ENCODE peak calls at places on chromosomes 12 and 14, in nine cellular contexts. V is endothelial cell of umbilical vein, K is HCT116, W is K562, A is breast epithelium, R is transverse colon, I is sigmoid colon, T is vagina, X is GM23338. E is an unnamed sample.
A peak's percentile ranks its signal among the peaks of the same experiment; 100 is the strongest.

GRCh38 chr14:21846227-21846885 is 172.7 kb upstream of the OR4E1 start:
- DNase-seq in V (peak; percentile 13), K (no peak), W (peak; percentile 25), A (no peak), R (peak; percentile 49), I (no peak), T (no peak), X (peak; percentile 77), E (no peak)

GRCh38 chr12:132489078-132489601 is 811 bp upstream of the FBRSL1 start:
- DNase-seq in V (peak; percentile 12), K (no peak), W (peak; percentile 46), A (no peak), R (peak; percentile 68), I (peak; percentile 80), T (no peak), X (no peak), E (no peak)

GRCh38 chr12:66550626-66551025 is 128.2 kb downstream of the GRIP1 start:
- DNase-seq in V (peak; percentile 6), K (no peak), W (no peak), A (no peak), R (no peak), I (no peak), T (no peak), X (no peak), E (no peak)

GRCh38 chr12:6538420-6539275 is 4.3 kb downstream of the GAPDH start:
- DNase-seq in V (no peak), K (no peak), W (no peak), A (no peak), R (no peak), I (peak; percentile 56), T (no peak), X (peak; percentile 49), E (no peak)

GRCh38 chr12:52369809-52370208 is 2.5 kb upstream of the KRT85 start:
- DNase-seq in V (no peak), K (no peak), W (no peak), A (no peak), R (no peak), I (no peak), T (no peak), X (no peak), E (no peak)

GRCh38 chr12:121065345-121065744 is 26.3 kb upstream of the OASL start:
- DNase-seq in V (no peak), K (no peak), W (no peak), A (no peak), R (no peak), I (no peak), T (no peak), X (no peak), E (no peak)

GRCh38 chr12:115210533-115211252 is 526.7 kb upstream of the TBX3 start:
- DNase-seq in V (no peak), K (no peak), W (no peak), A (no peak), R (no peak), I (no peak), T (no peak), X (no peak), E (no peak)

GRCh38 chr12:5262450-5262849 is 169.5 kb upstream of the NTF3 start:
- DNase-seq in V (no peak), K (no peak), W (no peak), A (no peak), R (no peak), I (no peak), T (no peak), X (no peak), E (no peak)

GRCh38 chr12:9707864-9708808 is 24.8 kb downstream of the CLECL1 start:
- DNase-seq in V (peak; percentile 63), K (peak; percentile 37), W (peak; percentile 34), A (no peak), R (peak; percentile 62), I (no peak), T (no peak), X (peak; percentile 85), E (peak; percentile 14)

GRCh38 chr14:79576434-79576833 is 634.9 kb downstream of the DIO2 start:
- DNase-seq in V (no peak), K (no peak), W (no peak), A (no peak), R (no peak), I (no peak), T (no peak), X (no peak), E (no peak)

GRCh38 chr14:97417331-97417730 is 620.1 kb downstream of the VRK1 start:
- DNase-seq in V (no peak), K (no peak), W (no peak), A (no peak), R (no peak), I (no peak), T (no peak), X (no peak), E (no peak)

GRCh38 chr12:105977256-105978051 is 161.3 kb downstream of the NUAK1 start:
- DNase-seq in V (no peak), K (no peak), W (no peak), A (no peak), R (no peak), I (no peak), T (no peak), X (no peak), E (no peak)

GRCh38 chr14:50001999-50002925 is 109.4 kb downstream of the ARF6 start:
- DNase-seq in V (no peak), K (no peak), W (no peak), A (no peak), R (peak; percentile 41), I (no peak), T (no peak), X (peak; percentile 17), E (no peak)

GRCh38 chr14:103052407-103052806 is 4.9 kb downstream of the CDC42BPB start:
- DNase-seq in V (no peak), K (no peak), W (no peak), A (peak; percentile 34), R (no peak), I (no peak), T (no peak), X (no peak), E (no peak)

GRCh38 chr12:48771588-48772112 is 17.2 kb downstream of the ADCY6 start:
- DNase-seq in V (no peak), K (no peak), W (no peak), A (no peak), R (no peak), I (no peak), T (no peak), X (no peak), E (no peak)

GRCh38 chr12:128245890-128246289 is 21.1 kb upstream of the TMEM132C start:
- DNase-seq in V (no peak), K (no peak), W (no peak), A (no peak), R (no peak), I (no peak), T (no peak), X (no peak), E (no peak)
- TF ChIP-seq POLR2AphosphoS5 in V (no peak), K (no peak), W (no peak), A (no peak), R (no peak), I (no peak), T (no peak), X (no peak), E (no peak)

GRCh38 chr14:101019541-101019940 is 116.0 kb upstream of the RTL1 start:
- DNase-seq in V (no peak), K (no peak), W (peak; percentile 11), A (no peak), R (peak; percentile 4), I (peak; percentile 40), T (no peak), X (no peak), E (no peak)

GRCh38 chr14:101018561-101019290 is 115.2 kb upstream of the RTL1 start:
- DNase-seq in V (no peak), K (no peak), W (no peak), A (peak; percentile 42), R (peak; percentile 4), I (peak; percentile 42), T (peak; percentile 54), X (no peak), E (no peak)

GRCh38 chr14:101017209-101017608 is 113.7 kb upstream of the RTL1 start:
- DNase-seq in V (no peak), K (no peak), W (no peak), A (peak; percentile 15), R (no peak), I (no peak), T (no peak), X (no peak), E (no peak)

GRCh38 chr14:101019974-101020710 is 116.6 kb upstream of the RTL1 start:
- DNase-seq in V (no peak), K (no peak), W (no peak), A (peak; percentile 43), R (peak; percentile 2), I (peak; percentile 42), T (peak; percentile 70), X (no peak), E (no peak)

GRCh38 chr14:101017806-101018560 is 114.5 kb upstream of the RTL1 start:
- DNase-seq in V (no peak), K (no peak), W (no peak), A (peak; percentile 19), R (peak; percentile 1), I (peak; percentile 41), T (peak; percentile 70), X (no peak), E (no peak)
- TF ChIP-seq POLR2AphosphoS5 in V (no peak), K (no peak), W (no peak), A (no peak), R (no peak), I (no peak), T (no peak), X (no peak), E (no peak)

GRCh38 chr12:113818833-113819232 is 147.3 kb downstream of the RBM19 start:
- DNase-seq in V (no peak), K (no peak), W (peak; percentile 59), A (no peak), R (no peak), I (no peak), T (no peak), X (peak; percentile 79), E (no peak)
- TF ChIP-seq POLR2AphosphoS5 in V (no peak), K (no peak), W (no peak), A (no peak), R (no peak), I (no peak), T (no peak), X (no peak), E (no peak)

GRCh38 chr14:95496111-95496681 is 20.3 kb downstream of the SYNE3 start:
- DNase-seq in V (peak; percentile 10), K (no peak), W (no peak), A (no peak), R (no peak), I (no peak), T (no peak), X (no peak), E (no peak)

GRCh38 chr14:95496690-95497241 is 19.7 kb downstream of the SYNE3 start:
- DNase-seq in V (peak; percentile 28), K (no peak), W (no peak), A (no peak), R (no peak), I (no peak), T (no peak), X (no peak), E (no peak)

GRCh38 chr14:95495093-95495492 is 21.4 kb downstream of the SYNE3 start:
- DNase-seq in V (no peak), K (no peak), W (no peak), A (no peak), R (no peak), I (no peak), T (no peak), X (no peak), E (no peak)

GRCh38 chr14:95494456-95494855 is 22.0 kb downstream of the SYNE3 start:
- DNase-seq in V (no peak), K (no peak), W (no peak), A (no peak), R (no peak), I (no peak), T (no peak), X (no peak), E (no peak)

GRCh38 chr14:95495538-95496025 is 20.9 kb downstream of the SYNE3 start:
- DNase-seq in V (peak; percentile 68), K (no peak), W (no peak), A (no peak), R (peak; percentile 48), I (no peak), T (no peak), X (no peak), E (no peak)
- TF ChIP-seq POLR2AphosphoS5 in V (peak; percentile 55), K (no peak), W (no peak), A (no peak), R (no peak), I (no peak), T (no peak), X (no peak), E (no peak)

E was measured in SK-N-MC.